ENCODE peak calls at places on chromosome 17, in four cellular contexts. V, S, J and O are unnamed samples.
A peak's percentile ranks its signal among the peaks of the same experiment; 100 is the strongest.

GRCh38 chr17:41530062-41531048 is 2.2 kb upstream of the KRT19 start:
- DNase-seq in V (no peak), S (no peak), J (peak; percentile 90), O (peak; percentile 85)

GRCh38 chr17:4789701-4789950 is 862 bp downstream of the GLTPD2 start:
- DNase-seq in V (no peak), S (no peak), J (no peak), O (no peak)

GRCh38 chr17:28963212-28963611 is 11.9 kb upstream of the PHF12 start:
- DNase-seq in V (no peak), S (no peak), J (no peak), O (no peak)

GRCh38 chr17:62187681-62188080 is 122.6 kb upstream of the MED13 start:
- DNase-seq in V (no peak), S (no peak), J (no peak), O (peak; percentile 28)

GRCh38 chr17:4708436-4708835 is 2.0 kb upstream of the ARRB2 start:
- DNase-seq in V (peak; percentile 81), S (peak; percentile 36), J (no peak), O (no peak)

GRCh38 chr17:41678907-41679739 is 9.6 kb upstream of the EIF1 start:
- DNase-seq in V (no peak), S (no peak), J (no peak), O (peak; percentile 48)

GRCh38 chr17:3913531-3914318 is 2.5 kb downstream of the P2RX1 start:
- DNase-seq in V (peak; percentile 89), S (peak; percentile 84), J (peak; percentile 70), O (peak; percentile 70)

GRCh38 chr17:64732336-64733006 is 70.4 kb upstream of the SMURF2 start:
- DNase-seq in V (peak; percentile 33), S (no peak), J (no peak), O (peak; percentile 92)

GRCh38 chr17:74952431-74953128 is 16.9 kb downstream of the OTOP3 start:
- DNase-seq in V (no peak), S (no peak), J (no peak), O (no peak)

GRCh38 chr17:39018267-39019134 is 51.3 kb upstream of the FBXO47 start:
- DNase-seq in V (no peak), S (no peak), J (no peak), O (no peak)

GRCh38 chr17:20234266-20234665 is 225.1 kb downstream of the SPECC1 start:
- DNase-seq in V (no peak), S (no peak), J (no peak), O (no peak)

GRCh38 chr17:77453613-77454559 is 313.1 kb downstream of the SEC14L1 start:
- DNase-seq in V (no peak), S (no peak), J (no peak), O (no peak)

GRCh38 chr17:39929657-39930407 is 2.3 kb downstream of the LRRC3C start:
- DNase-seq in V (no peak), S (no peak), J (no peak), O (peak; percentile 77)

GRCh38 chr17:40377832-40378231 is 13.3 kb upstream of the GJD3 start:
- DNase-seq in V (no peak), S (no peak), J (no peak), O (no peak)

GRCh38 chr17:3685174-3685812 is 10.7 kb downstream of the P2RX5 start:
- DNase-seq in V (no peak), S (no peak), J (no peak), O (no peak)

GRCh38 chr17:29718446-29719039 is 95.8 kb upstream of the CORO6 start:
- DNase-seq in V (no peak), S (no peak), J (no peak), O (no peak)

GRCh38 chr17:12688382-12688781 is 22.7 kb downstream of the MYOCD start:
- DNase-seq in V (no peak), S (no peak), J (no peak), O (no peak)
- H3K4me3 ChIP-seq in V (no peak overlapping the region), S (no peak overlapping the region), J (no peak overlapping the region), O (no peak overlapping the region)

GRCh38 chr17:76079577-76080206 is 710 bp downstream of the ZACN start:
- DNase-seq in V (no peak), S (peak; percentile 60), J (no peak), O (no peak)
- TF ChIP-seq CTCF in V (no peak), S (peak; percentile 33), J (no peak), O (no peak)

GRCh38 chr17:58156839-58157803 is 8.9 kb downstream of the OR4D1 start:
- DNase-seq in V (peak; percentile 69), S (peak; percentile 77), J (no peak), O (no peak)
- H3K4me3 ChIP-seq in V (peak overlapping the region; percentile 43), S (peak overlapping the region; percentile 65), J (peak overlapping the region; percentile 17), O (no peak overlapping the region)

GRCh38 chr17:58520843-58521430 is 6.5 kb upstream of the MTMR4 start:
- DNase-seq in V (no peak), S (peak; percentile 72), J (no peak), O (peak; percentile 18)
- TF ChIP-seq CTCF in V (no peak), S (peak; percentile 60), J (no peak), O (peak; percentile 52)

GRCh38 chr17:83010323-83011200 is 68.8 kb upstream of the METRNL start:
- DNase-seq in V (no peak), S (no peak), J (no peak), O (no peak)

GRCh38 chr17:83014297-83014696 is 65.1 kb upstream of the METRNL start:
- DNase-seq in V (no peak), S (no peak), J (no peak), O (no peak)

GRCh38 chr17:83013779-83014117 is 65.7 kb upstream of the METRNL start:
- DNase-seq in V (no peak), S (no peak), J (no peak), O (no peak)

GRCh38 chr17:83012873-83013778 is 66.3 kb upstream of the METRNL start:
- DNase-seq in V (no peak), S (no peak), J (no peak), O (no peak)

DNA sequence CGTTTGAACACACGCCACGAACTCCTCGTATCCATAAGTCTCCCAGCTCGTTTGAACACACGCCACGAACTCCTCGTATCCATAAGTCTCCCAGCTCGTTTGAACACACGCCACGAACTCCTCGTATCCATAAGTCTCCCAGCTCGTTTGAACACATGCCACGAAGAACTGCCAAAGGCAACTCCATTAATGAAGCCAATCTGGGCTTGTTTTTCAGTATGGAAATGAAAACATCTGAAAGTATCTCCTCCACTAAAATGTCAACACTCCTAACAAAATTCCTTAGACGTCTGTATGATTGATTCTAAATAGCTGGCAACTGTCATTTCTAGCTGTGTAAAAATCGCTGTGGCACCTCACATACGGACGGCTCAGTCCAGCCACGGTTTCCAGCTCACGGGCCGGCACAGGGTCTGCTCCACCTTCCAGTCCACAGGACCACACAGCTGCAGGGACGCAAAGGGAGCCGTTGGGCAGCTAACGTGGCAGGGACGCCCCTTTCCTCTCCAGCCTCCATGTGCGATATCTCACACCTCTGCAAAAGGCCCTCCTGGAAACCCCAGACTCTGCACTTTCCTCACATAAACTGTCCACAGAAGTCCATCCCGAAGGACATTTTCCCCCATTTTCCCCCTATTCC is 67.1 kb upstream of the METRNL start:
- DNase-seq in V (no peak), S (no peak), J (no peak), O (no peak)
- H3K4me3 ChIP-seq in V (no peak overlapping the region), S (no peak overlapping the region), J (no peak overlapping the region), O (no peak overlapping the region)

DNA sequence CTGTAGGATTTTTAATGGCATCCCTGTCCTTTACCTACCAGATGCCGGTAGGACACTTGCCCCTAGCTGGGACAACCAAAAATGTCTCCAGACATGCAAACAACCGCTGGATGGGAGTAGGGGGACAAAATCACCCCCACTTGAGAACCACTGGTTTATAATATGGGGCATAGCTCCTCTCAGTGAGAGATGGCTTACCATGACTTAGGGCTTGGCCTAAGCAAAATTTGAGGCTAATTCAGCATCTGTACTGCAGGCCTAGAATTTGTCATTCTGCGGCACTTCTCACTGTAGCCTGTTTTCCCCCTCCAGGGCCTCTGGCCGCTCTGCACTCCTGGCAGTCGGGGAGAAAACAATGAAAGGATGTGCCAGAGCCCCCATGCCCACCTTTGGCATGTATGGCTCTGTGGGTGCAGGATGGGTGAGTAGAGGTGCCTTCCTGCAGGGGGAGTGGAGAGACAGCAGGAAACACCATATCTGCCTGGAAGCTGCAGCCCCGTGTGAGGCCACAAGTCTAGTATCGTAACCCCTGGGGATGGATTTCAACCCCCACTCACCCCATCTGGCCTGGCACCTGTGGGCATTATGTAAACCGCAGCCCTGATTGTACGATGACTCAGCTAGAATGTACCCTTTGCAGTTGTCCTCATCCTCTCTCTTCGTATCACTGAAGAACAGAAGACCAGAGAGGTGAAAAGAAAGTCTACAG is 268.1 kb downstream of the SOX9 start:
- DNase-seq in V (no peak), S (no peak), J (no peak), O (peak; percentile 58)
- TF ChIP-seq CTCF in V (no peak), S (no peak), J (no peak), O (peak; percentile 18)

GRCh38 chr17:58311429-58311894 is 17.1 kb downstream of the TSPOAP1 start:
- DNase-seq in V (peak; percentile 6), S (no peak), J (no peak), O (no peak)

GRCh38 chr17:58310511-58311428 is 17.8 kb downstream of the TSPOAP1 start:
- DNase-seq in V (peak; percentile 10), S (no peak), J (no peak), O (no peak)

GRCh38 chr17:58313815-58314705 is 14.5 kb downstream of the TSPOAP1 start:
- DNase-seq in V (no peak), S (no peak), J (no peak), O (no peak)

GRCh38 chr17:58312824-58313223 is 15.8 kb downstream of the TSPOAP1 start:
- DNase-seq in V (no peak), S (no peak), J (no peak), O (no peak)

GRCh38 chr17:58312021-58312630 is 16.5 kb downstream of the TSPOAP1 start:
- DNase-seq in V (peak; percentile 9), S (no peak), J (peak; percentile 14), O (no peak)
- H3K4me3 ChIP-seq in V (no peak overlapping the region), S (no peak overlapping the region), J (no peak overlapping the region), O (no peak overlapping the region)

GRCh38 chr17:50662632-50663225 is 28.0 kb downstream of the ABCC3 start:
- DNase-seq in V (no peak), S (no peak), J (no peak), O (no peak)
- TF ChIP-seq CTCF in V (no peak), S (no peak), J (no peak), O (no peak)